ENCODE peak calls at places on chromosomes 2 and 18, in four cellular contexts. One of them, this sample, is unnamed.

GRCh38 chr18:54762386-54762785 is 65.9 kb upstream of the RAB27B start:
- DNase-seq in sigmoid colon: no peak
- DNase-seq in neuronal stem cell: no peak
- DNase-seq in ovary: no peak
- DNase-seq in this sample: no peak

GRCh38 chr2:147002256-147002655 is 842.6 kb upstream of the ACVR2A start:
- DNase-seq in sigmoid colon: no peak
- DNase-seq in neuronal stem cell: no peak
- DNase-seq in ovary: no peak
- DNase-seq in this sample: no peak

GRCh38 chr2:198309673-198310280 is 505.4 kb downstream of the PLCL1 start:
- DNase-seq in sigmoid colon: no peak
- DNase-seq in neuronal stem cell: peak
- DNase-seq in ovary: no peak
- DNase-seq in this sample: no peak

GRCh38 chr2:171401947-171402346 is 31.8 kb downstream of the METTL8 start:
- DNase-seq in sigmoid colon: no peak
- DNase-seq in neuronal stem cell: no peak
- DNase-seq in ovary: no peak
- DNase-seq in this sample: no peak

GRCh38 chr2:53970095-53970897 is 497 bp downstream of the PSME4 start:
- DNase-seq in sigmoid colon: peak
- DNase-seq in neuronal stem cell: peak
- DNase-seq in ovary: peak
- DNase-seq in this sample: peak

GRCh38 chr2:238702276-238702675 is 145.6 kb upstream of the TWIST2 start:
- DNase-seq in sigmoid colon: peak
- DNase-seq in neuronal stem cell: no peak
- DNase-seq in ovary: no peak
- DNase-seq in this sample: peak

GRCh38 chr2:80026040-80026729 is 278.4 kb downstream of the LRRTM1 start:
- DNase-seq in sigmoid colon: no peak
- DNase-seq in neuronal stem cell: no peak
- DNase-seq in ovary: no peak
- DNase-seq in this sample: no peak

GRCh38 chr18:47795448-47795843 is 135.0 kb downstream of the SMAD2 start:
- DNase-seq in sigmoid colon: no peak
- DNase-seq in neuronal stem cell: no peak
- DNase-seq in ovary: peak
- DNase-seq in this sample: no peak

GRCh38 chr2:204491528-204491927 is 53.7 kb upstream of the PARD3B start:
- DNase-seq in sigmoid colon: no peak
- DNase-seq in neuronal stem cell: no peak
- DNase-seq in ovary: no peak
- DNase-seq in this sample: peak

GRCh38 chr18:48938827-48939367 is 11.9 kb downstream of the SMAD7 start:
- DNase-seq in sigmoid colon: no peak
- DNase-seq in neuronal stem cell: no peak
- DNase-seq in ovary: no peak
- DNase-seq in this sample: no peak
- H3K4me3 ChIP-seq in sigmoid colon: peak
- H3K4me3 ChIP-seq in neuronal stem cell: no peak
- H3K4me3 ChIP-seq in ovary: peak
- H3K4me3 ChIP-seq in this sample: no peak

GRCh38 chr18:79019876-79020275 is 40.3 kb downstream of the SALL3 start:
- DNase-seq in sigmoid colon: no peak
- DNase-seq in neuronal stem cell: no peak
- DNase-seq in ovary: no peak
- DNase-seq in this sample: no peak
- H3K27ac ChIP-seq in sigmoid colon: no peak
- H3K27ac ChIP-seq in neuronal stem cell: no peak
- H3K27ac ChIP-seq in ovary: no peak
- H3K27ac ChIP-seq in this sample: no peak

GRCh38 chr2:105751272-105751671 is 6.6 kb downstream of the NCK2 start:
- DNase-seq in sigmoid colon: no peak
- DNase-seq in neuronal stem cell: no peak
- DNase-seq in ovary: no peak
- DNase-seq in this sample: no peak
- H3K4me3 ChIP-seq in sigmoid colon: no peak
- H3K4me3 ChIP-seq in neuronal stem cell: no peak
- H3K4me3 ChIP-seq in ovary: no peak
- H3K4me3 ChIP-seq in this sample: no peak

GRCh38 chr2:119112230-119112629 is 46.3 kb downstream of the C1QL2 start:
- DNase-seq in sigmoid colon: peak
- DNase-seq in neuronal stem cell: no peak
- DNase-seq in ovary: no peak
- DNase-seq in this sample: no peak
- H3K27ac ChIP-seq in sigmoid colon: no peak
- H3K27ac ChIP-seq in neuronal stem cell: no peak
- H3K27ac ChIP-seq in ovary: no peak
- H3K27ac ChIP-seq in this sample: no peak

GRCh38 chr2:16318051-16318450 is 347.6 kb downstream of the CYRIA start:
- DNase-seq in sigmoid colon: no peak
- DNase-seq in neuronal stem cell: no peak
- DNase-seq in ovary: no peak
- DNase-seq in this sample: no peak

GRCh38 chr2:16316456-16317210 is 349.0 kb downstream of the CYRIA start:
- DNase-seq in sigmoid colon: no peak
- DNase-seq in neuronal stem cell: no peak
- DNase-seq in ovary: no peak
- DNase-seq in this sample: no peak

GRCh38 chr2:16318474-16319195 is 347.0 kb downstream of the CYRIA start:
- DNase-seq in sigmoid colon: no peak
- DNase-seq in neuronal stem cell: no peak
- DNase-seq in ovary: no peak
- DNase-seq in this sample: no peak

GRCh38 chr2:16315911-16316310 is 349.7 kb downstream of the CYRIA start:
- DNase-seq in sigmoid colon: no peak
- DNase-seq in neuronal stem cell: no peak
- DNase-seq in ovary: no peak
- DNase-seq in this sample: no peak

DNA sequence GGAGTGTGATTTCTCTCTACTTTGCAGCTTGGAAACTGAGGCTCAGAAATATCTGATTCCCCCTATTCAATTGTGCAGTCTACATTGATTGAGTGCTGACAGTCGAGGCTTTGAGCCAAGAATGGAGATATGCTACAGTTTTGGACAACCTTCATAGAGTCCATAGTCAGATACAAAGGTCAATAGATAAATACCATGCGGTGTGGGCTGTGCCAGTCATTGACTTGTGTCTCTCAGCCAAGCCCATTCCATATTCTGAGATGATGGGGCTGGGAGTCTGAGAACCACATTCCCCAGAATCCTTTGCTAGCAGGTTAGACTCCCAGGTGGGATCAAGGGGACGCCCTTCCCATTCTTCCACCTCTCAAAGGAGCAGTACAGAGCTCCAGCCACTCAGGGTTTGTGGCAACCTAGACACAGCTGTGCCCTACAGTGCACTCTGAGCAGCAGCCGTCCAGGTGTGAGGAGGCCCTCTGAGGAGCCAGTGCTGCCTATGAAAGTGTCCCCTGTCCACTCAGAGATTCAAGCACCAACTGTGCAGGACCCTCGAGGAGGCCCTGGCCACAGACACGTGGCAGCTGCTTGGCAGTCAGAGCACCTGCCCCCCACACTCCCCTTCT is 348.3 kb downstream of the CYRIA start:
- DNase-seq in sigmoid colon: no peak
- DNase-seq in neuronal stem cell: no peak
- DNase-seq in ovary: no peak
- DNase-seq in this sample: no peak
- H3K4me3 ChIP-seq in sigmoid colon: no peak
- H3K4me3 ChIP-seq in neuronal stem cell: no peak
- H3K4me3 ChIP-seq in ovary: no peak
- H3K4me3 ChIP-seq in this sample: no peak

GRCh38 chr2:232563580-232563979 is 13.1 kb downstream of the EIF4E2 start:
- DNase-seq in sigmoid colon: no peak
- DNase-seq in neuronal stem cell: no peak
- DNase-seq in ovary: no peak
- DNase-seq in this sample: no peak
- H3K27ac ChIP-seq in sigmoid colon: no peak
- H3K27ac ChIP-seq in neuronal stem cell: no peak
- H3K27ac ChIP-seq in ovary: no peak
- H3K27ac ChIP-seq in this sample: no peak

GRCh38 chr18:25168011-25168410 is 184.0 kb downstream of the ZNF521 start:
- DNase-seq in sigmoid colon: no peak
- DNase-seq in neuronal stem cell: no peak
- DNase-seq in ovary: no peak
- DNase-seq in this sample: no peak

GRCh38 chr18:25169701-25170100 is 182.3 kb downstream of the ZNF521 start:
- DNase-seq in sigmoid colon: no peak
- DNase-seq in neuronal stem cell: no peak
- DNase-seq in ovary: no peak
- DNase-seq in this sample: no peak

GRCh38 chr18:25166113-25166512 is 185.9 kb downstream of the ZNF521 start:
- DNase-seq in sigmoid colon: no peak
- DNase-seq in neuronal stem cell: no peak
- DNase-seq in ovary: no peak
- DNase-seq in this sample: no peak

GRCh38 chr18:25164837-25165791 is 186.9 kb downstream of the ZNF521 start:
- DNase-seq in sigmoid colon: no peak
- DNase-seq in neuronal stem cell: no peak
- DNase-seq in ovary: peak
- DNase-seq in this sample: no peak

GRCh38 chr18:25164211-25164836 is 187.6 kb downstream of the ZNF521 start:
- DNase-seq in sigmoid colon: no peak
- DNase-seq in neuronal stem cell: no peak
- DNase-seq in ovary: no peak
- DNase-seq in this sample: peak
- H3K4me3 ChIP-seq in sigmoid colon: peak
- H3K4me3 ChIP-seq in neuronal stem cell: no peak
- H3K4me3 ChIP-seq in ovary: peak
- H3K4me3 ChIP-seq in this sample: peak

DNA sequence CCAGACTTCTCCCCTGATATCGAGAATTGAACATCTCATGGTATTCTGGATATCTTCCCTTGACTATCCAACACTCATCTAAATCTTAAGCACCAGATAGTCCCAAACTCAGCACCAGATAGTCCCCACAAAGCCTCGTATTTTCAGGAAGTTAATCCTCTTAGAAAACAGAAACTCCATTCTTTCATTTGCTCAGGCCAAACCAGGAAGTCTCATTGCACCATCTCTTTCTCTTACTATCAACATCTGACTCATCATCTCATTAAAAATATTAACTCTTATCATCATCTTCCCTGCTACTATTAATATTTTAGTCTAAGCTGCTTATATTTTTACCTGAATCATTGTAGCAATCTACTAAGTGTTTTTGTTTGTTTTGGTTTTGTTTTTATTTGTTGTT is 286.4 kb downstream of the GALNT13 start:
- DNase-seq in sigmoid colon: no peak
- DNase-seq in neuronal stem cell: no peak
- DNase-seq in ovary: no peak
- DNase-seq in this sample: no peak
- H3K27ac ChIP-seq in sigmoid colon: no peak
- H3K27ac ChIP-seq in neuronal stem cell: no peak
- H3K27ac ChIP-seq in ovary: no peak
- H3K27ac ChIP-seq in this sample: no peak

DNA sequence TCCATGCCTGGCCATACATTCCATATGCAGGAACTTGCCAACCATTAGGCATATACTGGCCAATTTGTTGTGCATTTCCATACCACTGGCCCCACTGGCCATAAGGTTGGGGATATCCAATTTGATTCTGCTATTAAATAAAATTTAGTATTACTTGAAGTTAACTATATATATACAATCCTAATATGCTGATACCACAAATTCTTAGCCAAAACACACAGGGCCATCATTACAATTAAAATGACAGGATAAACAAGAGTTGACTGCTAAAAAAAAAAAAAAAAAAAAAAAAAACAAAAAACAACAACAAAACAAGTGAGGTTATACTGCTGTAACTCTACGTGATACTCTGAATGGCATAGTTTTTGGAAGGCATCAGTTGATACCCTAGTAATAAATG is 23.5 kb upstream of the C2orf42 start:
- DNase-seq in sigmoid colon: no peak
- DNase-seq in neuronal stem cell: no peak
- DNase-seq in ovary: no peak
- DNase-seq in this sample: no peak
- H3K4me3 ChIP-seq in sigmoid colon: no peak
- H3K4me3 ChIP-seq in neuronal stem cell: no peak
- H3K4me3 ChIP-seq in ovary: no peak
- H3K4me3 ChIP-seq in this sample: no peak